ENCODE peak calls at places on chromosomes 13 and 19, in seven cellular contexts. J, V, H, Y, Q, E and M are unnamed samples.

GRCh38 chr13:30974350-30974749 is 41.9 kb downstream of the TEX26 start:
- DNase-seq in J (no peak), V (no peak), H (no peak), Y (no peak), Q (no peak), E (no peak), M (no peak)

GRCh38 chr13:31722684-31723083 is 16.6 kb upstream of the RXFP2 start:
- DNase-seq in J (no peak), V (no peak), H (no peak), Y (no peak), Q (no peak), E (no peak), M (no peak)

GRCh38 chr13:69477451-69477850 is 630.2 kb upstream of the ATXN8OS start:
- DNase-seq in J (no peak), V (no peak), H (no peak), Y (no peak), Q (no peak), E (no peak), M (no peak)

GRCh38 chr19:57248646-57249045 is 8.2 kb downstream of the ZNF805 start:
- DNase-seq in J (no peak), V (no peak), H (no peak), Y (no peak), Q (no peak), E (no peak), M (no peak)

GRCh38 chr13:24251525-24251924 is 57.9 kb upstream of the C1QTNF9 start:
- DNase-seq in J (no peak), V (no peak), H (no peak), Y (no peak), Q (no peak), E (peak; percentile 87), M (no peak)

GRCh38 chr19:53432088-53432661 is 391 bp downstream of the ZNF761 start:
- DNase-seq in J (no peak), V (peak; percentile 11), H (peak; percentile 46), Y (peak; percentile 13), Q (peak; percentile 18), E (peak; percentile 83), M (peak; percentile 61)

GRCh38 chr19:34504809-34505291 is 23.3 kb downstream of the WTIP start:
- DNase-seq in J (no peak), V (no peak), H (peak; percentile 38), Y (no peak), Q (no peak), E (no peak), M (no peak)

GRCh38 chr13:98234348-98234747 is 57.3 kb upstream of the RNF113B start:
- DNase-seq in J (no peak), V (no peak), H (no peak), Y (no peak), Q (no peak), E (no peak), M (no peak)

GRCh38 chr13:40494513-40494912 is 171.9 kb downstream of the FOXO1 start:
- DNase-seq in J (no peak), V (no peak), H (no peak), Y (no peak), Q (no peak), E (no peak), M (no peak)

GRCh38 chr19:31214086-31214485 is 135.2 kb downstream of the TSHZ3 start:
- DNase-seq in J (peak; percentile 49), V (peak; percentile 39), H (no peak), Y (peak; percentile 100), Q (peak; percentile 84), E (peak; percentile 86), M (no peak)

GRCh38 chr13:100707818-100708740 is 33.5 kb upstream of the TMTC4 start:
- DNase-seq in J (no peak), V (no peak), H (no peak), Y (no peak), Q (no peak), E (no peak), M (no peak)

GRCh38 chr19:45218426-45218825 is 26.8 kb downstream of the EXOC3L2 start:
- DNase-seq in J (no peak), V (no peak), H (no peak), Y (no peak), Q (no peak), E (no peak), M (no peak)

GRCh38 chr19:18385675-18386542 is at the start of gene GDF15:
- DNase-seq in J (peak; percentile 53), V (peak; percentile 55), H (peak; percentile 98), Y (peak; percentile 87), Q (peak; percentile 94), E (peak; percentile 76), M (peak; percentile 97)

GRCh38 chr13:111625526-111626315 is 305.3 kb downstream of the TEX29 start:
- DNase-seq in J (no peak), V (no peak), H (no peak), Y (no peak), Q (no peak), E (no peak), M (no peak)

GRCh38 chr13:94459116-94459515 is 20.4 kb downstream of the DCT start:
- DNase-seq in J (no peak), V (no peak), H (no peak), Y (no peak), Q (no peak), E (no peak), M (no peak)

GRCh38 chr13:25175026-25175425 is 2.9 kb upstream of the AMER2 start:
- DNase-seq in J (no peak), V (no peak), H (no peak), Y (no peak), Q (no peak), E (no peak), M (no peak)

GRCh38 chr19:47112166-47112663 is 1.4 kb downstream of the ZC3H4 start:
- DNase-seq in J (peak; percentile 89), V (peak; percentile 90), H (peak; percentile 90), Y (peak; percentile 85), Q (peak; percentile 89), E (peak; percentile 98), M (peak; percentile 94)

GRCh38 chr19:47111081-47111589 is 2.4 kb downstream of the ZC3H4 start:
- DNase-seq in J (peak; percentile 30), V (peak; percentile 38), H (no peak), Y (no peak), Q (no peak), E (peak; percentile 89), M (peak; percentile 89)

GRCh38 chr19:47112664-47113445 is 721 bp downstream of the ZC3H4 start:
- DNase-seq in J (peak; percentile 99), V (peak; percentile 99), H (peak; percentile 99), Y (peak; percentile 99), Q (peak; percentile 100), E (peak; percentile 100), M (peak; percentile 99)

GRCh38 chr19:47111682-47112165 is 1.9 kb downstream of the ZC3H4 start:
- DNase-seq in J (no peak), V (no peak), H (peak; percentile 62), Y (no peak), Q (no peak), E (no peak), M (no peak)

DNA sequence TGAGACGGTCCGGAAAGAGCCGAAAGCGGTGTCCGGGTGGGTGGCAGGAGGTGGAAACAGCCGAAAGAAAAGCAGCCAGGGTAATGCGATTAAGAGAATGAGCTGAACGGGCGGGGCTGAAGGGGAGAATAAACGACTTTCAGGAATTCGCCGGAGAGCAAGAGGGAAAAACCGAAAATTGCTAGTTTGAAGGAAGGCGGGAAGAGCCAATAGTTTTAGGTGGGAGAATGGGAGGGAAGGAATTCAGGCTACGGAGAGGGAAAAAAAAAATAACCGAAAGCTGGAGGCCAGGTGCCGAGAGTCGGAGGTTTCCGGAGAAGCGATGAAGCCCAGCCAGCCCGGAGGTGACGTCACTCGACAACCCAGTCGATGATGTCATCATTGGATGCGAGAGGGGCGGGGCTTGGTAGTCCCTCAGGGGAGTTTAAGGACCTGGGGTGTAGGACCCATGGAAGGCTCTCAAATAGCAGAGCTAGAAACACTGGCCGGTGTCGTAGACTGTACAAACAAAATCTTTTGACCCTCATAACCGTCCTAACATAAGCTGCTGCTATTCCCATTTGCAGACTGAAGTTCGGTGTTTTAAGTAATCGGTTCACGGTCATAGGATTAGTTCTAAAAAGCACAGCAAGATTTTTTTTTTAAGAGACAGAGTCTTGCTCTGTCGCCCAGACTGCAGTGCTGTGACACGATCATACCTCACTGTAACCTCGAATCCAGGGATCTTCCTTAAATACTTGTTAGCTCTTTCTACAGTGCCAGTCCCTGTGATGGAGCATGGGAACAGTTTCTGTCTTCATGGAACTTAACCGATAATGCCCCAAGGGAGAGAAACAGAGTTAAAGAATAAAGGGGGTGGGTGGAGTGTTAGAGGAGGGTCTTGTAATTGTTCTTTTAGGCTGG is at the start of gene ZC3H4:
- DNase-seq in J (peak; percentile 97), V (peak; percentile 93), H (peak; percentile 92), Y (peak; percentile 93), Q (peak; percentile 96), E (peak; percentile 97), M (peak; percentile 98)
- TF ChIP-seq POLR2A in J (peak; percentile 52), V (no peak), H (no peak), Y (peak; percentile 96), Q (no peak), E (no peak), M (peak; percentile 96)

DNA sequence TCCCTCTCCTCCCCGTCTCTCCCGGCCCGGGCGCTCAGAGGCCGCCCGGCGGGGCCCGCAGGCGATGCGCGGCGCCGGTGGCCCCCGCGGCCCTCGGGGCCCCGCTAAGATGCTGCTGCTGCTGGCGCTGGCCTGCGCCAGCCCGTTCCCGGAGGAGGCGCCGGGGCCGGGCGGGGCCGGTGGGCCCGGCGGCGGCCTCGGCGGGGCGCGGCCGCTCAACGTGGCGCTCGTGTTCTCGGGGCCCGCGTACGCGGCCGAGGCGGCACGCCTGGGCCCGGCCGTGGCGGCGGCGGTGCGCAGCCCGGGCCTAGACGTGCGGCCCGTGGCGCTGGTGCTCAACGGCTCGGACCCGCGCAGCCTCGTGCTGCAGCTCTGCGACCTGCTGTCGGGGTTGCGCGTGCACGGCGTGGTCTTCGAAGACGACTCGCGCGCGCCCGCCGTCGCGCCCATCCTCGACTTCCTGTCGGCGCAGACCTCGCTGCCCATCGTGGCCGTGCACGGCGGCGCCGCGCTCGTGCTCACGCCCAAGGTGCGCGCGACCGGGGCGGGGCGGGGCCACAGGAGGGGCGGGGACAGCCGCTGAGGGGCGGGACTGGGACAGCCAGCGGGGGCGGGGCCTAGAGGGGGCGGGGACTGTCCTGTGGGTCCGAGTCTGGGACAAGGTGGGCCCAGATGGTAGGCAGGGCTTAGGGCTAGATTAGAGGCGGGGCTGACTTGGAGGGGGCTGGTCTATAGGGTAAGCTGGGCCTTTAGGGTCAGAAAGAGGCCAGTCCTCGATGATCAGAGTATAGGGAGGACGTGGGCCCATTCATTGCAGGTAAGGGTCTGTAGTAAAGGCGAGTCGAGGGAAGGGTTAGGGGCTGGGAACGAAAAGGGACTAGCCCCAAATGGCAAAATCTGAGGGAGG is 5.1 kb downstream of the GRIN2D start:
- DNase-seq in J (no peak), V (peak; percentile 51), H (no peak), Y (peak; percentile 41), Q (peak; percentile 99), E (peak; percentile 96), M (peak; percentile 92)
- TF ChIP-seq POLR2A in J (no peak), V (no peak), H (no peak), Y (no peak), Q (peak; percentile 95), E (no peak), M (peak; percentile 35)

DNA sequence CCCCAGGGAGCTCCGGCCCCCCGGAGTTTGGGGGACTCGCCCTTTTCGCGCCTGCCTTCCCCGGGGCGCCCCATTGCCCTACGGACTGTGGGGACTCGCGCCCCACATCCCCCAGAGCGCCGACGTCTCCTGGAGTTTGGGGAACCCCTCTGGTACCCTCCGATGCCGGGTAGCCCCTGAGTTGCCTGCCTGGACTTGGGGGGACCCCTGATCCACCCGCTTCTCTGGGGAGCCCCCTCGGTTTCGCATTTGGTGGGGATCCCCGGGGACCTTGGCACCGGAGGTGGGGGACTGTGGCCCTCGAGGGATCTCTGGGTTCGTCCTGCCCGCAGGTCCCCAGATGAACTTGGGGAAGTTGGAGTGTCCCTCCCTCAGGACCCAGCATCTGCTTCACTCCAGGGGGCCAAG is 782 bp downstream of the EFNA2 start:
- DNase-seq in J (no peak), V (no peak), H (no peak), Y (no peak), Q (no peak), E (no peak), M (no peak)
- TF ChIP-seq POLR2A in J (no peak), V (no peak), H (no peak), Y (no peak), Q (no peak), E (no peak), M (no peak)

GRCh38 chr19:17332677-17333581 is 1.7 kb downstream of the ANO8 start:
- DNase-seq in J (no peak), V (no peak), H (peak; percentile 44), Y (peak; percentile 39), Q (peak; percentile 90), E (peak; percentile 78), M (peak; percentile 91)
- TF ChIP-seq POLR2A in J (no peak), V (no peak), H (no peak), Y (no peak), Q (no peak), E (no peak), M (no peak)